ENCODE peak calls at places on chromosomes 6 and 20, in five cellular contexts. One of them, this sample, is unnamed.

GRCh38 chr20:3405696-3406358 is 1.6 kb downstream of the DNAAF9 start:
- DNase-seq in K562: no peak
- DNase-seq in HepG2: peak; percentile 43
- DNase-seq in A549: no peak
- DNase-seq in GM12878: no peak
- DNase-seq in this sample: peak; percentile 12

GRCh38 chr6:123295672-123296071 is 299.6 kb downstream of the CLVS2 start:
- DNase-seq in A549: no peak
- DNase-seq in K562: no peak
- DNase-seq in HepG2: no peak
- DNase-seq in GM12878: no peak
- DNase-seq in this sample: no peak

GRCh38 chr6:89602713-89603112 is 35.8 kb downstream of the LYRM2 start:
- DNase-seq in K562: no peak
- DNase-seq in GM12878: no peak
- DNase-seq in A549: no peak
- DNase-seq in HepG2: no peak
- DNase-seq in this sample: no peak

GRCh38 chr6:104483225-104483834 is 376.4 kb downstream of the HACE1 start:
- DNase-seq in A549: peak; percentile 14
- DNase-seq in HepG2: peak; percentile 7
- DNase-seq in K562: peak; percentile 6
- DNase-seq in GM12878: no peak
- DNase-seq in this sample: no peak

GRCh38 chr6:108872001-108872974 is 24.1 kb downstream of the ARMC2 start:
- DNase-seq in HepG2: no peak
- DNase-seq in A549: no peak
- DNase-seq in K562: no peak
- DNase-seq in GM12878: no peak
- DNase-seq in this sample: no peak

GRCh38 chr20:13029687-13030510 is 21.1 kb downstream of the SPTLC3 start:
- DNase-seq in GM12878: no peak
- DNase-seq in K562: no peak
- DNase-seq in HepG2: peak; percentile 80
- DNase-seq in A549: peak; percentile 84
- DNase-seq in this sample: peak; percentile 18

GRCh38 chr6:24991748-24992467 is 56.1 kb upstream of the RIPOR2 start:
- DNase-seq in A549: peak; percentile 40
- DNase-seq in HepG2: peak; percentile 62
- DNase-seq in K562: peak; percentile 60
- DNase-seq in GM12878: peak; percentile 54
- DNase-seq in this sample: peak; percentile 28

GRCh38 chr6:168410554-168411011 is 30.4 kb upstream of the SMOC2 start:
- DNase-seq in HepG2: no peak
- DNase-seq in GM12878: no peak
- DNase-seq in A549: no peak
- DNase-seq in K562: no peak
- DNase-seq in this sample: no peak

GRCh38 chr20:9021216-9021615 is 47.7 kb upstream of the PLCB4 start:
- DNase-seq in K562: no peak
- DNase-seq in GM12878: no peak
- DNase-seq in A549: no peak
- DNase-seq in HepG2: no peak
- DNase-seq in this sample: no peak

GRCh38 chr6:140285471-140285870 is 911.0 kb upstream of the CITED2 start:
- DNase-seq in HepG2: no peak
- DNase-seq in GM12878: no peak
- DNase-seq in K562: no peak
- DNase-seq in A549: no peak
- DNase-seq in this sample: peak; percentile 68

GRCh38 chr6:137980777-137981176 is 113.7 kb downstream of the TNFAIP3 start:
- DNase-seq in GM12878: no peak
- DNase-seq in A549: no peak
- DNase-seq in HepG2: no peak
- DNase-seq in K562: no peak
- DNase-seq in this sample: no peak

GRCh38 chr6:108673602-108674001 is 112.9 kb downstream of the FOXO3 start:
- DNase-seq in A549: peak; percentile 27
- DNase-seq in HepG2: peak; percentile 10
- DNase-seq in GM12878: no peak
- DNase-seq in K562: no peak
- DNase-seq in this sample: peak; percentile 32

GRCh38 chr20:2742934-2743559 is 50.5 kb downstream of the EBF4 start:
- DNase-seq in HepG2: peak; percentile 73
- DNase-seq in A549: peak; percentile 71
- DNase-seq in GM12878: no peak
- DNase-seq in K562: peak; percentile 70
- DNase-seq in this sample: peak; percentile 54

GRCh38 chr6:10410214-10410873 is 4.5 kb downstream of the TFAP2A start:
- DNase-seq in A549: no peak
- DNase-seq in GM12878: no peak
- DNase-seq in HepG2: no peak
- DNase-seq in K562: no peak
- DNase-seq in this sample: no peak

GRCh38 chr6:109235639-109236038 is 140.3 kb downstream of the CEP57L1 start:
- DNase-seq in HepG2: no peak
- DNase-seq in A549: no peak
- DNase-seq in GM12878: no peak
- DNase-seq in K562: no peak
- DNase-seq in this sample: no peak

GRCh38 chr20:3889489-3890409 is 562 bp downstream of the PANK2 start:
- DNase-seq in A549: peak; percentile 37
- DNase-seq in HepG2: peak; percentile 33
- DNase-seq in K562: peak; percentile 65
- DNase-seq in GM12878: no peak
- DNase-seq in this sample: peak; percentile 53

GRCh38 chr6:141634269-141634668 is 498.5 kb upstream of the GJE1 start:
- DNase-seq in K562: no peak
- DNase-seq in HepG2: no peak
- DNase-seq in GM12878: no peak
- DNase-seq in A549: no peak
- DNase-seq in this sample: no peak

GRCh38 chr6:335572-335971 is 43.3 kb downstream of the DUSP22 start:
- DNase-seq in A549: no peak
- DNase-seq in HepG2: no peak
- DNase-seq in K562: no peak
- DNase-seq in GM12878: no peak
- DNase-seq in this sample: no peak

GRCh38 chr6:161109366-161109765 is 117.8 kb downstream of the MAP3K4 start:
- DNase-seq in GM12878: no peak
- DNase-seq in K562: no peak
- DNase-seq in HepG2: no peak
- DNase-seq in A549: no peak
- DNase-seq in this sample: no peak

GRCh38 chr20:33079267-33079666 is at the start of gene BPIFB4:
- DNase-seq in A549: no peak
- DNase-seq in GM12878: no peak
- DNase-seq in K562: no peak
- DNase-seq in HepG2: no peak
- DNase-seq in this sample: no peak

GRCh38 chr6:152299336-152299735 is 337.8 kb downstream of the SYNE1 start:
- DNase-seq in K562: no peak
- DNase-seq in A549: no peak
- DNase-seq in GM12878: no peak
- DNase-seq in HepG2: no peak
- DNase-seq in this sample: no peak

GRCh38 chr6:165728196-165728595 is 65.2 kb upstream of the PDE10A start:
- DNase-seq in GM12878: no peak
- DNase-seq in HepG2: no peak
- DNase-seq in A549: no peak
- DNase-seq in K562: no peak
- DNase-seq in this sample: peak; percentile 46

GRCh38 chr6:89242574-89243330 is 25.6 kb upstream of the GABRR1 start:
- DNase-seq in A549: peak; percentile 59
- DNase-seq in HepG2: peak; percentile 44
- DNase-seq in GM12878: no peak
- DNase-seq in K562: peak; percentile 36
- DNase-seq in this sample: peak; percentile 60

GRCh38 chr6:91029211-91029610 is 442.3 kb upstream of the MAP3K7 start:
- DNase-seq in A549: no peak
- DNase-seq in HepG2: no peak
- DNase-seq in GM12878: no peak
- DNase-seq in K562: no peak
- DNase-seq in this sample: no peak

GRCh38 chr6:166595061-166595780 is 8.7 kb upstream of the RAMACL start:
- DNase-seq in A549: no peak
- DNase-seq in K562: no peak
- DNase-seq in HepG2: no peak
- DNase-seq in GM12878: no peak
- DNase-seq in this sample: no peak

GRCh38 chr20:24608926-24609667 is 139.7 kb downstream of the SYNDIG1 start:
- DNase-seq in A549: no peak
- DNase-seq in HepG2: no peak
- DNase-seq in K562: no peak
- DNase-seq in GM12878: peak; percentile 51
- DNase-seq in this sample: no peak

GRCh38 chr20:823326-823902 is 10.1 kb upstream of the FAM110A start:
- DNase-seq in GM12878: no peak
- DNase-seq in HepG2: no peak
- DNase-seq in K562: no peak
- DNase-seq in A549: no peak
- DNase-seq in this sample: no peak

GRCh38 chr6:133040025-133040838 is 200.9 kb upstream of the EYA4 start:
- DNase-seq in HepG2: peak; percentile 54
- DNase-seq in A549: peak; percentile 34
- DNase-seq in K562: peak; percentile 8
- DNase-seq in GM12878: no peak
- DNase-seq in this sample: peak; percentile 53

GRCh38 chr20:57702091-57702490 is 7.7 kb downstream of the PMEPA1 start:
- DNase-seq in GM12878: no peak
- DNase-seq in K562: no peak
- DNase-seq in A549: no peak
- DNase-seq in HepG2: no peak
- DNase-seq in this sample: no peak

GRCh38 chr20:43545837-43546578 is 12.8 kb upstream of the SGK2 start:
- DNase-seq in K562: no peak
- DNase-seq in GM12878: no peak
- DNase-seq in A549: no peak
- DNase-seq in HepG2: no peak
- DNase-seq in this sample: no peak

GRCh38 chr20:24206995-24207394 is 218.4 kb upstream of the GGTLC1 start:
- DNase-seq in GM12878: no peak
- DNase-seq in A549: no peak
- DNase-seq in HepG2: no peak
- DNase-seq in K562: no peak
- DNase-seq in this sample: no peak

GRCh38 chr20:23624307-23624706 is 13.4 kb downstream of the CST3 start:
- DNase-seq in GM12878: no peak
- DNase-seq in HepG2: peak; percentile 55
- DNase-seq in K562: no peak
- DNase-seq in A549: no peak
- DNase-seq in this sample: no peak

GRCh38 chr20:38804682-38805501 is 605 bp upstream of the PPP1R16B start:
- DNase-seq in GM12878: peak; percentile 65
- DNase-seq in K562: peak; percentile 28
- DNase-seq in HepG2: no peak
- DNase-seq in A549: no peak
- DNase-seq in this sample: peak; percentile 96

GRCh38 chr20:844473-845225 is 11.1 kb downstream of the FAM110A start:
- DNase-seq in K562: peak; percentile 96
- DNase-seq in A549: peak; percentile 70
- DNase-seq in GM12878: peak; percentile 45
- DNase-seq in HepG2: peak; percentile 58
- DNase-seq in this sample: peak; percentile 88

GRCh38 chr20:59455392-59456341 is 148.7 kb upstream of the PHACTR3 start:
- DNase-seq in K562: peak; percentile 31
- DNase-seq in A549: peak; percentile 33
- DNase-seq in GM12878: no peak
- DNase-seq in HepG2: no peak
- DNase-seq in this sample: peak; percentile 9
- TF ChIP-seq MYC in K562: no peak
- TF ChIP-seq MYC in A549: no peak
- TF ChIP-seq MYC in GM12878: no peak
- TF ChIP-seq MYC in HepG2: no peak
- TF ChIP-seq MYC in this sample: no peak

DNA sequence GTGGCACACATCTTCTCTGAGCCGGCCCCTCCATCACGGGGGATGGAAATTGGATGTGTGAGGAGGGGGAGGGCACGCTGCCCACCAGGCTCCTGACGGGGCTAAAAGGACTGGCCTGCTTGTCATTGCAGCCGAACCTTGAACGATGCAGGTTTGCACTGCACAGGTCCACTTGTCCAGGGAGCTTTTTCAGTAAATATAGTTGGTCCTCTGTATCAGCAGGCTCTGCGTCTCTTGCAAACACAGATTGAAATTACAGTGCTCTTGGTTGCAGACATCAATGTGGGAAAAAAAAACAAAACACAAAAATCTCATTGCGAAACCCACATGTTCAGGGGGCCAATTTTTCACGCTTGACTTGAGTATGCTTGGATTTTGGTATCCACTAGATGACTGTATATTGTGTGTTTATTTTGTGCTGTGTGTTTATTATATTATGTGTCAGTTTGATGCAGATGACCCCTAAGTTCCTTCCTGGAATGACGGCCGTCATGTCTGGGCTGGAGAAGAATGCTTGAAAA is 29.2 kb downstream of the ERMARD start:
- DNase-seq in K562: no peak
- DNase-seq in HepG2: peak; percentile 52
- DNase-seq in GM12878: no peak
- DNase-seq in A549: no peak
- DNase-seq in this sample: peak; percentile 28
- H3K4me2 ChIP-seq in K562: no peak overlapping the region
- H3K4me2 ChIP-seq in HepG2: peak overlapping the region; percentile 43
- H3K4me2 ChIP-seq in GM12878: no peak overlapping the region
- H3K4me2 ChIP-seq in A549: no peak overlapping the region
- H3K4me2 ChIP-seq in this sample: no peak overlapping the region

GRCh38 chr6:162264581-162264980 is 463.0 kb downstream of the PRKN start:
- DNase-seq in K562: no peak
- DNase-seq in GM12878: no peak
- DNase-seq in A549: no peak
- DNase-seq in HepG2: no peak
- DNase-seq in this sample: no peak

GRCh38 chr6:162261598-162261997 is 466.0 kb downstream of the PRKN start:
- DNase-seq in A549: no peak
- DNase-seq in HepG2: no peak
- DNase-seq in GM12878: no peak
- DNase-seq in K562: no peak
- DNase-seq in this sample: no peak

GRCh38 chr6:162258647-162259046 is 468.9 kb downstream of the PRKN start:
- DNase-seq in K562: no peak
- DNase-seq in HepG2: no peak
- DNase-seq in A549: no peak
- DNase-seq in GM12878: no peak
- DNase-seq in this sample: no peak

GRCh38 chr6:162262466-162263196 is 464.9 kb downstream of the PRKN start:
- DNase-seq in A549: no peak
- DNase-seq in GM12878: no peak
- DNase-seq in HepG2: no peak
- DNase-seq in K562: no peak
- DNase-seq in this sample: no peak

GRCh38 chr6:162260024-162260423 is 467.5 kb downstream of the PRKN start:
- DNase-seq in K562: no peak
- DNase-seq in GM12878: no peak
- DNase-seq in A549: no peak
- DNase-seq in HepG2: no peak
- DNase-seq in this sample: no peak
- TF ChIP-seq MYC in K562: no peak
- TF ChIP-seq MYC in GM12878: no peak
- TF ChIP-seq MYC in A549: no peak
- TF ChIP-seq MYC in HepG2: no peak
- TF ChIP-seq MYC in this sample: no peak

GRCh38 chr6:125919618-125920017 is 37.0 kb upstream of the HINT3 start:
- DNase-seq in A549: no peak
- DNase-seq in HepG2: no peak
- DNase-seq in GM12878: no peak
- DNase-seq in K562: no peak
- DNase-seq in this sample: no peak
- H3K4me2 ChIP-seq in A549: peak overlapping the region; percentile 94
- H3K4me2 ChIP-seq in HepG2: peak overlapping the region; percentile 76
- H3K4me2 ChIP-seq in GM12878: peak overlapping the region; percentile 88
- H3K4me2 ChIP-seq in K562: no peak overlapping the region
- H3K4me2 ChIP-seq in this sample: no peak overlapping the region

This sample was measured in endothelial cell of umbilical vein.